ENCODE peak calls at places on chromosomes 1 and 21, in seven cellular contexts. N, Y, J, G, L, U and C are unnamed samples.
A peak's percentile ranks its signal among the peaks of the same experiment; 100 is the strongest.

GRCh38 chr1:156528231-156528630 is 27.7 kb upstream of the MEF2D start:
- DNase-seq in N (no peak), Y (no peak), J (no peak), G (no peak), L (no peak), U (no peak), C (peak; percentile 5)

GRCh38 chr1:39214714-39214997 is 10.2 kb downstream of the MACF1 start:
- DNase-seq in N (no peak), Y (no peak), J (no peak), G (no peak), L (no peak), U (no peak), C (no peak)

GRCh38 chr1:238777551-238777950 is 608.8 kb upstream of the CHRM3 start:
- DNase-seq in N (no peak), Y (no peak), J (no peak), G (no peak), L (no peak), U (no peak), C (no peak)

GRCh38 chr21:38809170-38809878 is 3.6 kb downstream of the ETS2 start:
- DNase-seq in N (no peak), Y (no peak), J (no peak), G (no peak), L (no peak), U (no peak), C (no peak)

GRCh38 chr1:82139751-82140468 is 339.2 kb downstream of the ADGRL2 start:
- DNase-seq in N (no peak), Y (no peak), J (no peak), G (no peak), L (no peak), U (no peak), C (no peak)

GRCh38 chr1:193417420-193417819 is 231.0 kb upstream of the B3GALT2 start:
- DNase-seq in N (no peak), Y (peak; percentile 35), J (no peak), G (no peak), L (no peak), U (no peak), C (no peak)

GRCh38 chr1:16981269-16981849 is 939 bp upstream of the MFAP2 start:
- DNase-seq in N (no peak), Y (no peak), J (no peak), G (no peak), L (no peak), U (no peak), C (no peak)

GRCh38 chr1:27074175-27074780 is 61.6 kb upstream of the TENT5B start:
- DNase-seq in N (no peak), Y (no peak), J (no peak), G (no peak), L (no peak), U (no peak), C (no peak)

GRCh38 chr1:84299536-84300260 is 1.8 kb upstream of the SAMD13 start:
- DNase-seq in N (no peak), Y (no peak), J (no peak), G (no peak), L (no peak), U (no peak), C (no peak)

GRCh38 chr1:8406946-8407345 is 89.0 kb downstream of the SLC45A1 start:
- DNase-seq in N (no peak), Y (no peak), J (no peak), G (no peak), L (no peak), U (no peak), C (no peak)
- H3K4me1 ChIP-seq in N (peaks cover 59% of the 10 kb centered on the region), Y (peaks cover 31% of the 10 kb centered on the region), J (peaks cover 92% of the 10 kb centered on the region), G (no peaks in the 10 kb centered on the region), L (peaks cover 44% of the 10 kb centered on the region), U (peaks cover 52% of the 10 kb centered on the region), C (peaks cover 78% of the 10 kb centered on the region)

DNA sequence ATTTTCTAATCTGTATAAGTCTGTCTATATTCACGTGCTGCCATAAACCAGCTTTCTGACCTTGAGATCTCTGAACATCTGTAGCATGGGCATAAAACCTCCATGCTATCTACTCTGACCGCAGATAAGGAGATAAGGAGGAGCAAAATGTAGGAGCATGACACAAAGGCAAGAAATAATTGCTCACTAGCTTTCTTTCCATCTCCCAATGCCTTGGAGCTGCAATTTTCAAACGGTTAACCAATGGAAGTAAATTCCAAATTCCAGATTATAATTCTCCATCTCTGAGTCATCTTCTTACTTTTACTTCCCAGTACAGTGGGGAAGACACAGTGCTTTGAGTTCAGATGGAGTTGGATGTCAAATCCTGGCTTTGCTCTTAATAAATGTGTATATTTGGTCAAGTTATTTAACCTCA is 41.6 kb downstream of the CD58 start:
- DNase-seq in N (no peak), Y (no peak), J (no peak), G (no peak), L (no peak), U (no peak), C (no peak)
- TF ChIP-seq POLR2A in N (no peak), Y (no peak), J (no peak), G (no peak), L (no peak), U (no peak), C (no peak)

GRCh38 chr1:247145279-247145678 is 26.5 kb downstream of the ZNF124 start:
- DNase-seq in N (no peak), Y (no peak), J (no peak), G (no peak), L (no peak), U (no peak), C (no peak)
- H3K9me3 ChIP-seq in N (no peaks in the 10 kb centered on the region), Y (peaks cover 29% of the 10 kb centered on the region), J (peaks cover 8% of the 10 kb centered on the region), G (peaks cover 8% of the 10 kb centered on the region), L (no peaks in the 10 kb centered on the region), U (no peaks in the 10 kb centered on the region), C (peaks cover 6% of the 10 kb centered on the region)

DNA sequence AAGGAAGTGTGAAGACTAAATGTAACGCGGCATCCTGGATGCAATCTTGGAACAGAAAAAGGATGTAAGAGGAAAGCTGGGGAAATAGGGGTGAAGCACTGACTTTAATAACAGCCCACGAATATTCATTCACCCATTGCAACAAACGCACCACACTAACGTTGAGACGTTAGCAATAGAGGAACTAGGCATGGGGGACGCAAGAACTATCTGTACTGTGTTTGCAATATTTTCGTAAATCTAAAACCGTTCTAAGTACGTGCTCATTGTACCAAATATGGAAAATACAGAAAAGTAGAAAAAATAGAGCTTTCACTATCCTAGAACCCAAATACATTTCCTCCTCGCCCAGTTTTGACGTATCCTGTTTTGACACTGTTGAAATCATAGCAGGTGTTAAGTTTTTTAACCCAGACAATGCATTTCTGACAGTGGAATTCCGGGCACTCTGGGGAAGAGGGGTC is 3.9 kb downstream of the LAPTM5 start:
- DNase-seq in N (no peak), Y (no peak), J (no peak), G (no peak), L (no peak), U (no peak), C (no peak)
- H3K4me1 ChIP-seq in N (no peaks in the 10 kb centered on the region), Y (no peaks in the 10 kb centered on the region), J (no peaks in the 10 kb centered on the region), G (no peaks in the 10 kb centered on the region), L (no peaks in the 10 kb centered on the region), U (peaks cover 23% of the 10 kb centered on the region), C (no peaks in the 10 kb centered on the region)

GRCh38 chr1:151281225-151281968 is 702 bp upstream of the ZNF687 start:
- DNase-seq in N (peak; percentile 98), Y (peak; percentile 97), J (peak; percentile 99), G (peak; percentile 94), L (peak; percentile 95), U (peak; percentile 90), C (peak; percentile 95)
- TF ChIP-seq POLR2A in N (peak; percentile 80), Y (peak; percentile 86), J (peak; percentile 45), G (peak; percentile 49), L (peak; percentile 60), U (no peak), C (peak; percentile 56)

GRCh38 chr1:14707774-14708450 is 109.4 kb downstream of the KAZN start:
- DNase-seq in N (no peak), Y (no peak), J (no peak), G (no peak), L (no peak), U (no peak), C (no peak)
- H3K9me3 ChIP-seq in N (no peaks in the 10 kb centered on the region), Y (no peaks in the 10 kb centered on the region), J (no peaks in the 10 kb centered on the region), G (no peaks in the 10 kb centered on the region), L (no peaks in the 10 kb centered on the region), U (no peaks in the 10 kb centered on the region), C (no peaks in the 10 kb centered on the region)

GRCh38 chr1:108537976-108538375 is 21.9 kb upstream of the EEIG2 start:
- DNase-seq in N (no peak), Y (no peak), J (no peak), G (no peak), L (no peak), U (no peak), C (no peak)
- H3K4me1 ChIP-seq in N (peaks cover 16% of the 10 kb centered on the region), Y (no peaks in the 10 kb centered on the region), J (no peaks in the 10 kb centered on the region), G (no peaks in the 10 kb centered on the region), L (no peaks in the 10 kb centered on the region), U (no peaks in the 10 kb centered on the region), C (peaks cover 4% of the 10 kb centered on the region)

GRCh38 chr1:9588551-9589143 is at the start of gene TMEM201:
- DNase-seq in N (peak; percentile 96), Y (peak; percentile 93), J (peak; percentile 96), G (peak; percentile 96), L (peak; percentile 92), U (peak; percentile 43), C (peak; percentile 93)
- TF ChIP-seq POLR2A in N (no peak), Y (peak; percentile 51), J (no peak), G (peak; percentile 50), L (peak; percentile 33), U (no peak), C (peak; percentile 92)

GRCh38 chr21:44623575-44623974 is 3.3 kb upstream of the KRTAP10-9 start:
- DNase-seq in N (no peak), Y (no peak), J (no peak), G (no peak), L (no peak), U (no peak), C (no peak)
- H3K9me3 ChIP-seq in N (no peaks in the 10 kb centered on the region), Y (peaks cover 5% of the 10 kb centered on the region), J (no peaks in the 10 kb centered on the region), G (no peaks in the 10 kb centered on the region), L (no peaks in the 10 kb centered on the region), U (no peaks in the 10 kb centered on the region), C (no peaks in the 10 kb centered on the region)

DNA sequence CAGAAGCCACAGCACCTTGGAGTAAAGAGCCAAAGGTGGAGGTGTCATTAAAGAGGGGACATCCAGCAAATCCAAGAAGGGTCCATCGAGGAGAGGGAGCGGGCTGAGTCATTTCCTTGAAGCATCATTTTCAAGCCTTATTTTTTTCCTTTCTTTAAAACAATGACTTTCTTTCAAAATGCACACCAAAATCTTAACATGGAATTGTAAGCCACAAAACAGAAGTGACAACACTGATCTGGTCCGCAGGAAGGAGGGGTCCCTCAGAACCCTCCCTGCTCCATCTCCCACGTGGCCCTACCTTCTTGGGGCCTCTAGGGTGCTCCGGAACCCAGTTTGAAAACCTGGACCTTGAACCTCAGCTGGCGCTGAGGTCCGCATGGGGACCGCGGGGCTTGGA is 14.8 kb downstream of the DHRS3 start:
- DNase-seq in N (no peak), Y (no peak), J (no peak), G (no peak), L (no peak), U (no peak), C (no peak)
- H3K4me1 ChIP-seq in N (peaks cover 68% of the 10 kb centered on the region), Y (peaks cover 26% of the 10 kb centered on the region), J (peaks cover 66% of the 10 kb centered on the region), G (no peaks in the 10 kb centered on the region), L (peaks cover 39% of the 10 kb centered on the region), U (peaks cover 58% of the 10 kb centered on the region), C (peaks cover 54% of the 10 kb centered on the region)